ENCODE peak calls at places on chromosomes 12 and 14, in seven cellular contexts. X, G, L, M, Z, S and N are unnamed samples.

GRCh38 chr14:59363545-59364226 is 101.5 kb downstream of the GPR135 start:
- DNase-seq in L (no peak), Z (no peak), M (no peak), X (no peak), S (no peak), G (no peak), N (no peak)

GRCh38 chr12:49478949-49479664 is 59.7 kb upstream of the KCNH3 start:
- DNase-seq in X (no peak), M (no peak), Z (no peak), G (no peak), L (no peak), S (no peak), N (no peak)

GRCh38 chr12:93317227-93317626 is 60.5 kb upstream of the NUDT4 start:
- DNase-seq in X (no peak), M (no peak), L (no peak), G (no peak), S (no peak), Z (no peak), N (no peak)

GRCh38 chr12:108482717-108483212 is 32.3 kb upstream of the FICD start:
- DNase-seq in X (no peak), M (no peak), L (no peak), G (no peak), S (peak; percentile 22), Z (no peak), N (no peak)

GRCh38 chr14:104217486-104218360 is 79.3 kb downstream of the KIF26A start:
- DNase-seq in M (no peak), G (no peak), X (no peak), S (no peak), L (no peak), Z (no peak), N (no peak)

GRCh38 chr14:58992935-58993334 is 195.5 kb upstream of the DAAM1 start:
- DNase-seq in Z (no peak), G (no peak), X (no peak), M (no peak), S (no peak), L (no peak), N (no peak)

GRCh38 chr12:75315518-75315917 is 14.6 kb downstream of the CAPS2 start:
- DNase-seq in L (no peak), Z (no peak), M (no peak), X (no peak), S (no peak), G (no peak), N (no peak)

GRCh38 chr14:94853920-94854319 is 84.0 kb upstream of the GSC start:
- DNase-seq in G (no peak), X (no peak), S (no peak), Z (no peak), M (no peak), L (no peak), N (no peak)

GRCh38 chr12:116441292-116441691 is 117.9 kb upstream of the MAP1LC3B2 start:
- DNase-seq in M (no peak), X (no peak), G (no peak), Z (no peak), L (no peak), S (no peak), N (no peak)

GRCh38 chr12:28415755-28416154 is 225.5 kb downstream of the CCDC91 start:
- DNase-seq in G (no peak), X (no peak), Z (no peak), S (peak; percentile 2), L (no peak), M (no peak), N (no peak)

GRCh38 chr12:106082216-106083175 is 56.3 kb downstream of the NUAK1 start:
- DNase-seq in S (no peak), G (no peak), L (no peak), Z (no peak), X (no peak), M (no peak), N (no peak)

GRCh38 chr12:55727643-55728184 is 1.1 kb downstream of the CD63 start:
- DNase-seq in M (peak; percentile 81), G (peak; percentile 96), Z (no peak), S (no peak), L (no peak), X (no peak), N (peak; percentile 77)

GRCh38 chr12:79935624-79936040 is 735 bp upstream of the PPP1R12A start:
- DNase-seq in S (no peak), X (no peak), Z (no peak), M (no peak), L (no peak), G (no peak), N (no peak)

GRCh38 chr14:61524936-61525292 is 170.4 kb upstream of the HIF1A start:
- DNase-seq in M (no peak), X (no peak), Z (no peak), S (no peak), G (peak; percentile 69), L (no peak), N (no peak)

GRCh38 chr14:103402700-103403099 is 17.5 kb downstream of the MARK3 start:
- DNase-seq in L (no peak), G (no peak), S (no peak), X (no peak), M (no peak), Z (no peak), N (no peak)

GRCh38 chr14:71289536-71289935 is 382.3 kb downstream of the PCNX1 start:
- DNase-seq in G (no peak), M (no peak), X (no peak), Z (no peak), L (no peak), S (no peak), N (no peak)

GRCh38 chr12:12628013-12628412 is 16.3 kb downstream of the CREBL2 start:
- DNase-seq in Z (no peak), X (no peak), S (no peak), G (no peak), L (no peak), M (no peak), N (no peak)

GRCh38 chr12:132888852-132889251 is 1.4 kb upstream of the CHFR start:
- DNase-seq in X (no peak), G (no peak), L (no peak), M (no peak), S (no peak), Z (no peak), N (no peak)

GRCh38 chr12:132881853-132882252 is 5.6 kb downstream of the CHFR start:
- DNase-seq in M (no peak), S (no peak), Z (no peak), L (no peak), G (no peak), X (no peak), N (no peak)

GRCh38 chr12:132886529-132887477 is 602 bp downstream of the CHFR start:
- DNase-seq in X (no peak), Z (peak; percentile 40), L (no peak), M (no peak), S (peak; percentile 23), G (peak; percentile 87), N (no peak)

GRCh38 chr12:132887513-132888341 is at the start of gene CHFR:
- DNase-seq in L (peak; percentile 97), X (no peak), M (peak; percentile 95), G (peak; percentile 99), Z (peak; percentile 92), S (peak; percentile 96), N (peak; percentile 95)
- TF ChIP-seq POLR2A in L (peak; percentile 42), X (no peak), M (no peak), G (peak; percentile 19), Z (peak; percentile 77), S (peak; percentile 28), N (no peak)

DNA sequence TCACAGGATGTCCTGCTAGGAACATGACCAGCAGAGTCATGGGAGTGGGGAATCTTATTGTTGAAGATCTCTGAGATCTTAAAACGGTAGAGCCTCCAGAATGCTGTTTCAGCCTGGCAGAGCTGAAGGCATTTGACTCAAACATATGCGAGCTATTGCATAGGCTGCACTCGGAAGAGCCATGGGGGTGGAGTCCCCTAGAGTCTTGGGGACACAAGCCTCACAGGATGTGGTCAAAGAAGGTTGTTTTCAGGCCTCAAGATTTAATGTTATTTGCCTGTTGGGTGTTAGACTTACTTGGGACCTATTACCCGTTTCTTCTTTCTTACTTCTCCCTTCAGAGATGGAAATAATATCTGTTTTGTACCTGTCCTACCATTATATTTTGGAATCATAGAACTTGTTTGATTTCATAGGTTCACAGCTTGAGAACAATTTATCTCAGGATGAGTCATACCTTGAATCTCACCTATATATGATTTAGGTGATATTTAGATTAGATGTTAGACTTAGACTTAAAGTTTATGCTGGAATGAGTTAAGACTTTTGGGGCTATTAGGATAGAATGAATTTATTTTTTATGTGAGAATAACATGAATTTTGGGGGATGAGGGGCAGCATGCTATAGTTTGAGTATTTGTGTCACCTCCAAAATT is 172.2 kb upstream of the ATP2B1 start:
- DNase-seq in X (no peak), Z (peak; percentile 21), M (no peak), L (no peak), G (no peak), S (no peak), N (no peak)
- TF ChIP-seq POLR2A in X (no peak), Z (peak; percentile 90), M (no peak), L (no peak), G (no peak), S (no peak), N (no peak)

DNA sequence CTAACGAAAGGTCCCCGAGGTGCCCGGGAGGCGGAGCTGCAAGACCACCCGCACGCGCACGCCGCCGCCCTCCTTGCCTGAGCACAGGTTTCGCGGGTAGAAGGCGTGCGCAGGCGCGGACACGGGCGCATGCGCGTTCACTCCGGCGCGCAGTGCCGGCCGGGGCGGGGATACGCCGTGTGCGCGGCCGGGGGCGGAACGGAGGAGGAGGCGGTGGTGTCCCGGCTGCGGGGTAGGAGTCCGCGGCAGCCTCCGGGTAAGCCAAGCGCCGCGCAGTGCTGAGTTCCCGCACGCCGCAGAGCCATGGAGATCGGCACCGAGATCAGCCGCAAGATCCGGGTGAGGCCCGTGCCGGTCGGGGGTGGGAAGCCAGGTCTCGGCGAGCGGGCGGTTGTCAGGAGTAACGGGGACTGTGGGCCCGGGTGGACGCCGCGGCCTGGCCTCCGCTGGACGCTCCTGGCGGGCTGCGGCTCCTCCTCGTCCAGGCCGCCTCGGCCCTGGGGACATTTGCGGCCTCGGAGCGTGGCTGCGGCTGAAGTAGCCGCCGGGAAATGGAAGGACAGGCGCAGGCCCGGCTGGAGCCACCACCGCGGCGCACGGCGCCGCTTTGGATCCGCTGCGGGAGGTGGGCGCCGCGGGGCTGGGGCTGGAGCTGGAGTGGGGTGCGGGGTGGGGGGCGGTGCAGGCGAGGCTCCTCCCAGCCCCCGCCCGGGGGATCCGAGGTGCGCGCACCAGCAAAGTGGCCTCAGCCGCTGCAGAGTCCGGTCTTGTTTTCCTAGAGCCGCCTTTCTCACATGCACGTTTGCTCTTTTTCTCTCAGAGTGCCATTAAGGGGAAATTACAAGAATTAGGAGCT is at the start of gene ZC3H14:
- DNase-seq in S (peak; percentile 75), X (peak; percentile 68), M (peak; percentile 73), Z (peak; percentile 85), G (peak; percentile 95), L (peak; percentile 89), N (peak; percentile 81)
- TF ChIP-seq POLR2A in S (peak; percentile 68), X (peak; percentile 86), M (peak; percentile 80), Z (peak; percentile 78), G (peak; percentile 52), L (peak; percentile 68), N (peak; percentile 64)

DNA sequence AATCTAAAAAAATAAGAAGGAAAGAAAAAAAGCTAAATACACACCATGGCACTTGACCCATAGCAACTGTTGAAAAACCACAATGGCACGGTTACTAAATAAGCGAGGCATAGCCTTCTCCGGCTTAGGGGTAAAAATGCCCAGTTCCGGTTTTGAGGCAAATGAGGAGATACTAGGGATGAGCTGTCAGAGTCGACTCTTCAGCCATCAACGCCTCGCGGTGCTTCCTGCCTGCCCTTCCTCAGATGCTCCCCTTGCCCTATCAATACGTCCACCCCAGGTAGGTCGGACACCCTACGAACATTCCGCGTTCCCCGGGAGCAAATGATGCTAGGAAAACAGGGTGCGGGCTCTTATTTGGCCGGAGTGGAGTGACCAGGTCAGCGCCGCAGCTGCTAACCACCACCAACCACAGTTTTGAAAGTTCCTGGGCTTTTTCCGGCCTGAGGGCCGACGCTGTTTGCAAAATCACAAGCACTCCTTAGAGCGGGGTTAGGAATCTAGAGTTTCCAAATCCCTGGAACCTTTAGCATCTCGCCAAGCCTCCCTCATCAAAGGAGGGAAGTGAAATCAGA is 1.2 kb downstream of the SRSF9 start:
- DNase-seq in S (peak; percentile 38), X (no peak), Z (no peak), G (peak; percentile 84), L (no peak), M (no peak), N (peak; percentile 35)
- TF ChIP-seq POLR2A in S (peak; percentile 24), X (no peak), Z (no peak), G (no peak), L (no peak), M (no peak), N (no peak)